ENCODE peak calls at places on chromosomes 3 and 15, in four cellular contexts. B is spleen, U is bronchial epithelial cell, L is cardiac muscle cell. J is an unnamed sample. For H3K36me3, the result is how much of the 10 kb centered on the place peaks cover.

GRCh38 chr3:28279770-28280169 is 38.4 kb downstream of the CMC1 start:
- DNase-seq in U (no peak), L (no peak), B (no peak), J (no peak)

GRCh38 chr15:96330064-96330449 is 443 bp upstream of the NR2F2 start:
- DNase-seq in L (no peak), U (no peak), B (peak), J (no peak)

GRCh38 chr3:171640520-171641412 is 169.5 kb downstream of the PLD1 start:
- DNase-seq in U (peak), B (no peak), L (peak), J (peak)

GRCh38 chr3:129326138-129326537 is 47.5 kb downstream of the HMCES start:
- DNase-seq in U (no peak), L (no peak), B (peak), J (no peak)

GRCh38 chr3:77780621-77781020 is 740.7 kb downstream of the ROBO2 start:
- DNase-seq in B (no peak), L (no peak), U (no peak), J (no peak)

GRCh38 chr15:99719096-99719541 is 14.1 kb downstream of the LYSMD4 start:
- DNase-seq in U (no peak), L (no peak), B (no peak), J (no peak)

GRCh38 chr3:63228677-63229076 is 49.4 kb upstream of the SYNPR start:
- DNase-seq in L (peak), B (no peak), U (peak), J (no peak)

GRCh38 chr15:81865850-81866537 is 179.8 kb downstream of the MEX3B start:
- DNase-seq in L (no peak), U (no peak), B (no peak), J (no peak)

GRCh38 chr3:76206351-76206750 is 421.0 kb upstream of the ZNF717 start:
- DNase-seq in U (no peak), L (peak), B (no peak), J (no peak)

GRCh38 chr15:87369269-87369668 is 887.3 kb downstream of the NTRK3 start:
- DNase-seq in U (peak), B (no peak), L (no peak), J (peak)

GRCh38 chr15:56806147-56806536 is 72.8 kb upstream of the ZNF280D start:
- DNase-seq in U (no peak), L (no peak), B (no peak), J (no peak)

GRCh38 chr3:112341386-112341785 is 8.4 kb downstream of the CD200 start:
- DNase-seq in B (no peak), U (no peak), L (no peak), J (no peak)

GRCh38 chr15:41838400-41838897 is at the start of gene PLA2G4B:
- DNase-seq in B (no peak), U (peak), L (no peak), J (no peak)
- H3K4me3 ChIP-seq in B (no peak), U (no peak), L (no peak), J (no peak)

DNA sequence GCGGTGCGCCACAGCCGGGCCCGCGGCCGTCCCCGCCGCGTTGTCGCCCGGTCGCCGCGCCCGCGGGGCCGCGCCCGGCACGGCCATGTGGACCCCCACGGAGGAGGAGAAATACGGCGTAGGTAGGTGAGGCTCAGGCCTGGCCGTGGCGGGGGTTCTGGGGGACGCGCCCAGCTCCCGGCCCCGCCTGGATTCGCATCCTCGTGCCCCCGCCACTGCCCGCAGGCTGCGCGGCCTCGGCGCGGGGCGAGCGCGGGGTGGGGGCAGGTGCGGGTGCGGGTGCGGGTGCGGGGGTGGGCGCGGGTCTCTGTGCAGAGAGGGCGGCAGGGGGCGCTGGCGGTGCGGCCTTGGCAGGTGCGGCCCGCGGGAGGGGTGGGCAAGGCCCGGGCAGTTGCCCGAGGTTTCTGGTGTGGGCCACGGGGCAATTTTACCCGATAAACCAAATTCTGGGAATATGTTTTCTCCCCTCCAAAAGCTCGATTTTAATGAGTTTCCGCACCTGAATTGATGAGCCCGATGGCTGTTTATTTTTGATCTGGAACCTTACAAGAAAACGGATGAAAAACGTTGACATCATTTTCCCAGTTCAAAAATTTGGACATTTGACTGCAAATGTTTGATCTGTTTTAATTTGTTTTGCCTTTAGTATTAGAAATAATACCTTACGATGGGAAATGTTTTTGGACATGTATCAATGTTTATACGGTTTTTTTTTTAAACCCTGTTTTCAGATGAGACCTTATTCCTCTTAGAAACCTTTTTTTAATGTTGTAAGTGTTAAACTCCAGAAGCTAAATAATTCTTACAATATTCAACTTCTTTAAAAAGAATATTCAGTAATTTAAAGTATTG is 678 bp downstream of the DOCK3 start:
- DNase-seq in U (no peak), B (peak), L (peak), J (no peak)
- TF ChIP-seq CTCF in U (peak), B (peak), L (no peak), J (peak)

GRCh38 chr15:92932946-92933649 is 33.0 kb downstream of the CHD2 start:
- DNase-seq in L (no peak), U (no peak), B (no peak), J (no peak)
- H3K36me3 ChIP-seq in L (half or more), U (under half), B (half or more), J (under half)

DNA sequence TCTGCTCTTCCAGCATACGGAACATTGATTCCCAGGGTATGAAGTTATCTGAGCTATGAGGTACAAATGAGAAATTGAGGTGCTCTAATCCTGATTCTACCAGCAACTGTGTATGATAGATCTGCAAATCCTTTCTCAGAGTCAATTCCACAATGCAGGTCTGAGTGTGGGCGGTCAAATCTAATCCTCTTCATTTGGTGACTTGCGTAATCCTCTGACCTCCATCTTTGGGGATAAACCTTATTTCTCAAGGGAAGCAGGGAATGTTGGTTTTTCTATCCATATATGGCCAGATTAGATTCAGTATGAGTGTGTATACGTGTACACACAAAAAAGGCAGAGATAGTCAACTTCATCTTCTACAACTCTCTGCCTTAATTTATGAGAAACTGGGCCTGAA is 348.4 kb upstream of the IL12A start:
- DNase-seq in U (no peak), L (no peak), B (no peak), J (no peak)
- H3K4me3 ChIP-seq in U (no peak), L (no peak), B (no peak), J (no peak)

DNA sequence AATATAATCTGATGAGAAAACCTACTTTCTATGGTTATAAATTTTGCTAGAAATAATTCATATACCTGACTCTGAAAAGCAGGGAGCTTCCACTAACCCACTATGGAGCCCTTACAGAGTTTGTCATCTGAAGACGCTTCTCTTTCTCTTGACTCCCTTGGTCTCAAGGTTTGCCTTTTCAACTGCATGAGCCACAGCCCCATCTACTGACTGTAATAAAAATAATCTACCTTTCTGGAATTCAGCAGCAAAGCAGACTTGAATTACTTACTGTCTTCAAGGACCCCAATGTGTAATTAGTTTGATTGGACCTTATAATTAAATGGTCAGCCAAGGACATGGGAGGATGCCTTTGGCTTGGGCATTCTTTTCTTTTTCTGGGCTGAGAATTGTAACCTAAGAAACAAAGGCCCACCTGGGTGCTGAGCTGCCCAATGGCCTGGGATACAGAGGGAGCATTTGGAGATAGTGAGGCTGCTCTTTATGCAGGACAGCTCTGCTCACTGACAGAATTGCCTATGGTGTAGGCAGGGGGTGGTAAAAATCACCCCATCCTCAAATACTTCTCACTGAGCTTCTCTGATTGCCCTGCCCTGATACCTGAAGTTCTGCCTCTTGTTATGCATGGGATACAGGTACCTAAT is 178.6 kb upstream of the TRIM42 start:
- DNase-seq in L (peak), U (peak), B (no peak), J (no peak)
- TF ChIP-seq CTCF in L (peak), U (peak), B (no peak), J (no peak)

GRCh38 chr3:71578045-71578730 is 5.3 kb downstream of the FOXP1 start:
- DNase-seq in B (no peak), U (peak), L (no peak), J (no peak)
- H3K36me3 ChIP-seq in B (under half), U (under half), L (under half), J (under half)